ENCODE peak calls at places on chromosomes 1 and 21, in ten cellular contexts. Z is head of caudate nucleus; T is GM23338; G is right lobe of liver; F is globus pallidus; L is iPS DF 6.9; Q is myocyte; I is mammary epithelial cell; D is stimulated activated CD4-positive, alpha-beta T cell treated with anti-CD3 and anti-CD28 coated beads, Interleukin-2, amount 100 ng/mL, for 48 hours; M is anterior cingulate cortex. B is an unnamed sample.

GRCh38 chr1:172915276-172915675 is 135.5 kb downstream of the TNFSF18 start:
- DNase-seq in L (no peak), T (no peak), I (no peak), M (no peak), Z (no peak), F (no peak), G (no peak), D (no peak), Q (no peak), B (no peak)

GRCh38 chr1:46175243-46175642 is 356 bp downstream of the TSPAN1 start:
- DNase-seq in L (no peak), F (no peak), I (no peak), G (no peak), M (no peak), D (no peak), Q (no peak), Z (no peak), T (no peak), B (no peak)

GRCh38 chr1:51189421-51190073 is 46.5 kb upstream of the RNF11 start:
- DNase-seq in T (peak), Q (peak), D (peak), L (peak), M (no peak), Z (peak), G (no peak), F (peak), I (peak), B (peak)

GRCh38 chr1:177479600-177479999 is 308.8 kb downstream of the BRINP2 start:
- DNase-seq in Z (no peak), Q (no peak), G (no peak), M (no peak), F (no peak), T (no peak), D (no peak), L (no peak), I (no peak), B (no peak)

GRCh38 chr1:14613915-14614314 is 15.4 kb downstream of the KAZN start:
- DNase-seq in Z (peak), F (no peak), M (no peak), D (no peak), L (no peak), I (no peak), G (no peak), T (no peak), Q (no peak), B (no peak)

GRCh38 chr1:93817819-93818569 is 61.0 kb downstream of the DNTTIP2 start:
- DNase-seq in T (no peak), Q (no peak), D (no peak), L (no peak), M (no peak), F (no peak), G (no peak), Z (no peak), I (peak), B (no peak)

GRCh38 chr1:229344139-229344538 is 1.3 kb upstream of the CCSAP start:
- DNase-seq in Z (no peak), F (no peak), D (no peak), T (no peak), M (no peak), Q (no peak), L (no peak), I (peak), G (no peak), B (no peak)

GRCh38 chr21:28336299-28336698 is 656.4 kb downstream of the LTN1 start:
- DNase-seq in Q (peak), F (peak), M (no peak), Z (peak), G (peak), T (peak), I (peak), D (no peak), L (no peak), B (no peak)

GRCh38 chr21:32861871-32862270 is 90.3 kb upstream of the PAXBP1 start:
- DNase-seq in Q (peak), I (no peak), L (no peak), D (no peak), T (no peak), G (no peak), F (no peak), M (no peak), Z (no peak), B (no peak)

B was measured in Panc1.